ENCODE peak calls at places on chromosomes 1 and 21, in nine cellular contexts. One of them, this sample, is unnamed.

GRCh38 chr1:163472267-163472666 is 150.5 kb downstream of the NUF2 start:
- DNase-seq in activated CD4-positive, alpha-beta T cell treated with anti-CD3 and anti-CD28 coated beads, Interleukin-2, amount 10 ng/mL, durations not matched to agents 7 days and 5 days: no peak
- DNase-seq in AG08395: no peak
- DNase-seq in naive thymus-derived CD4-positive, alpha-beta T cell: no peak
- DNase-seq in ecto neural progenitor cell: no peak
- DNase-seq in anterior cingulate cortex: no peak
- DNase-seq in substantia nigra: no peak
- DNase-seq in IMR-90: no peak
- DNase-seq in prostate gland: no peak
- DNase-seq in this sample: no peak

GRCh38 chr1:214537219-214537618 is 14.2 kb downstream of the PTPN14 start:
- DNase-seq in activated CD4-positive, alpha-beta T cell treated with anti-CD3 and anti-CD28 coated beads, Interleukin-2, amount 10 ng/mL, durations not matched to agents 7 days and 5 days: no peak
- DNase-seq in AG08395: no peak
- DNase-seq in naive thymus-derived CD4-positive, alpha-beta T cell: no peak
- DNase-seq in ecto neural progenitor cell: no peak
- DNase-seq in anterior cingulate cortex: no peak
- DNase-seq in substantia nigra: no peak
- DNase-seq in IMR-90: peak
- DNase-seq in prostate gland: no peak
- DNase-seq in this sample: no peak

GRCh38 chr1:117932576-117932975 is 3.0 kb downstream of the WDR3 start:
- DNase-seq in activated CD4-positive, alpha-beta T cell treated with anti-CD3 and anti-CD28 coated beads, Interleukin-2, amount 10 ng/mL, durations not matched to agents 7 days and 5 days: no peak
- DNase-seq in AG08395: no peak
- DNase-seq in naive thymus-derived CD4-positive, alpha-beta T cell: no peak
- DNase-seq in ecto neural progenitor cell: no peak
- DNase-seq in anterior cingulate cortex: no peak
- DNase-seq in substantia nigra: no peak
- DNase-seq in IMR-90: no peak
- DNase-seq in prostate gland: no peak
- DNase-seq in this sample: no peak

GRCh38 chr1:116956378-116956777 is 45.2 kb upstream of the CD101 start:
- DNase-seq in activated CD4-positive, alpha-beta T cell treated with anti-CD3 and anti-CD28 coated beads, Interleukin-2, amount 10 ng/mL, durations not matched to agents 7 days and 5 days: no peak
- DNase-seq in AG08395: no peak
- DNase-seq in naive thymus-derived CD4-positive, alpha-beta T cell: no peak
- DNase-seq in ecto neural progenitor cell: no peak
- DNase-seq in anterior cingulate cortex: no peak
- DNase-seq in substantia nigra: no peak
- DNase-seq in IMR-90: no peak
- DNase-seq in prostate gland: no peak
- DNase-seq in this sample: no peak

GRCh38 chr1:173023343-173023742 is 27.4 kb downstream of the TNFSF18 start:
- DNase-seq in activated CD4-positive, alpha-beta T cell treated with anti-CD3 and anti-CD28 coated beads, Interleukin-2, amount 10 ng/mL, durations not matched to agents 7 days and 5 days: no peak
- DNase-seq in AG08395: no peak
- DNase-seq in naive thymus-derived CD4-positive, alpha-beta T cell: no peak
- DNase-seq in ecto neural progenitor cell: no peak
- DNase-seq in anterior cingulate cortex: no peak
- DNase-seq in substantia nigra: no peak
- DNase-seq in IMR-90: peak
- DNase-seq in prostate gland: no peak
- DNase-seq in this sample: no peak

GRCh38 chr1:39979654-39980053 is 24.7 kb downstream of the MFSD2A start:
- DNase-seq in activated CD4-positive, alpha-beta T cell treated with anti-CD3 and anti-CD28 coated beads, Interleukin-2, amount 10 ng/mL, durations not matched to agents 7 days and 5 days: no peak
- DNase-seq in AG08395: no peak
- DNase-seq in naive thymus-derived CD4-positive, alpha-beta T cell: no peak
- DNase-seq in ecto neural progenitor cell: no peak
- DNase-seq in anterior cingulate cortex: no peak
- DNase-seq in substantia nigra: no peak
- DNase-seq in IMR-90: no peak
- DNase-seq in prostate gland: no peak
- DNase-seq in this sample: no peak

GRCh38 chr21:26115346-26115745 is 55.2 kb downstream of the APP start:
- DNase-seq in activated CD4-positive, alpha-beta T cell treated with anti-CD3 and anti-CD28 coated beads, Interleukin-2, amount 10 ng/mL, durations not matched to agents 7 days and 5 days: no peak
- DNase-seq in AG08395: no peak
- DNase-seq in naive thymus-derived CD4-positive, alpha-beta T cell: peak
- DNase-seq in ecto neural progenitor cell: no peak
- DNase-seq in anterior cingulate cortex: no peak
- DNase-seq in substantia nigra: no peak
- DNase-seq in IMR-90: no peak
- DNase-seq in prostate gland: no peak
- DNase-seq in this sample: no peak

GRCh38 chr1:216937491-216937890 is 214.3 kb upstream of the ESRRG start:
- DNase-seq in activated CD4-positive, alpha-beta T cell treated with anti-CD3 and anti-CD28 coated beads, Interleukin-2, amount 10 ng/mL, durations not matched to agents 7 days and 5 days: no peak
- DNase-seq in AG08395: no peak
- DNase-seq in naive thymus-derived CD4-positive, alpha-beta T cell: no peak
- DNase-seq in ecto neural progenitor cell: no peak
- DNase-seq in anterior cingulate cortex: no peak
- DNase-seq in substantia nigra: no peak
- DNase-seq in IMR-90: no peak
- DNase-seq in prostate gland: no peak
- DNase-seq in this sample: no peak

GRCh38 chr1:109249654-109250401 is 489 bp downstream of the CELSR2 start:
- DNase-seq in activated CD4-positive, alpha-beta T cell treated with anti-CD3 and anti-CD28 coated beads, Interleukin-2, amount 10 ng/mL, durations not matched to agents 7 days and 5 days: no peak
- DNase-seq in AG08395: peak
- DNase-seq in naive thymus-derived CD4-positive, alpha-beta T cell: no peak
- DNase-seq in ecto neural progenitor cell: no peak
- DNase-seq in anterior cingulate cortex: no peak
- DNase-seq in substantia nigra: no peak
- DNase-seq in IMR-90: no peak
- DNase-seq in prostate gland: no peak
- DNase-seq in this sample: no peak

GRCh38 chr1:14913475-14914155 is 239.9 kb upstream of the TMEM51 start:
- DNase-seq in activated CD4-positive, alpha-beta T cell treated with anti-CD3 and anti-CD28 coated beads, Interleukin-2, amount 10 ng/mL, durations not matched to agents 7 days and 5 days: no peak
- DNase-seq in AG08395: no peak
- DNase-seq in naive thymus-derived CD4-positive, alpha-beta T cell: no peak
- DNase-seq in ecto neural progenitor cell: no peak
- DNase-seq in anterior cingulate cortex: no peak
- DNase-seq in substantia nigra: no peak
- DNase-seq in IMR-90: no peak
- DNase-seq in prostate gland: peak
- DNase-seq in this sample: no peak

GRCh38 chr1:204846546-204846945 is 24.1 kb upstream of the NFASC start:
- DNase-seq in activated CD4-positive, alpha-beta T cell treated with anti-CD3 and anti-CD28 coated beads, Interleukin-2, amount 10 ng/mL, durations not matched to agents 7 days and 5 days: no peak
- DNase-seq in AG08395: no peak
- DNase-seq in naive thymus-derived CD4-positive, alpha-beta T cell: no peak
- DNase-seq in ecto neural progenitor cell: no peak
- DNase-seq in anterior cingulate cortex: peak
- DNase-seq in substantia nigra: peak
- DNase-seq in IMR-90: no peak
- DNase-seq in prostate gland: no peak
- DNase-seq in this sample: no peak

GRCh38 chr1:24340770-24341169 is 21.6 kb downstream of the GRHL3 start:
- DNase-seq in activated CD4-positive, alpha-beta T cell treated with anti-CD3 and anti-CD28 coated beads, Interleukin-2, amount 10 ng/mL, durations not matched to agents 7 days and 5 days: no peak
- DNase-seq in AG08395: no peak
- DNase-seq in naive thymus-derived CD4-positive, alpha-beta T cell: no peak
- DNase-seq in ecto neural progenitor cell: no peak
- DNase-seq in anterior cingulate cortex: no peak
- DNase-seq in substantia nigra: no peak
- DNase-seq in IMR-90: no peak
- DNase-seq in prostate gland: no peak
- DNase-seq in this sample: no peak

GRCh38 chr1:89095737-89096136 is 30.2 kb downstream of the GBP2 start:
- DNase-seq in activated CD4-positive, alpha-beta T cell treated with anti-CD3 and anti-CD28 coated beads, Interleukin-2, amount 10 ng/mL, durations not matched to agents 7 days and 5 days: no peak
- DNase-seq in AG08395: no peak
- DNase-seq in naive thymus-derived CD4-positive, alpha-beta T cell: no peak
- DNase-seq in ecto neural progenitor cell: no peak
- DNase-seq in anterior cingulate cortex: no peak
- DNase-seq in substantia nigra: no peak
- DNase-seq in IMR-90: no peak
- DNase-seq in prostate gland: no peak
- DNase-seq in this sample: no peak

This sample was measured in cerebellum.